ENCODE peak calls at places on chromosomes 5 and 9, in six cellular contexts. Q is transverse colon, H is suprapubic skin, Z is SK-N-SH, G is HepG2, D is breast epithelium. B is an unnamed sample.

GRCh38 chr9:96619109-96619435 is 571 bp downstream of the CDC14B start:
- DNase-seq in Q (no peak), D (no peak), H (peak; percentile 62), Z (peak; percentile 61), G (no peak), B (no peak)

GRCh38 chr5:159105318-159106053 is 5.8 kb upstream of the EBF1 start:
- DNase-seq in G (no peak), H (no peak), Z (no peak), D (no peak), Q (no peak), B (no peak)

GRCh38 chr5:177309351-177310191 is 2.1 kb downstream of the MXD3 start:
- DNase-seq in Q (peak; percentile 80), D (no peak), Z (peak; percentile 83), G (peak; percentile 79), H (no peak), B (peak; percentile 65)

GRCh38 chr9:73200694-73201432 is 49.2 kb downstream of the ANXA1 start:
- DNase-seq in Q (no peak), H (no peak), Z (peak; percentile 10), D (no peak), G (peak; percentile 33), B (no peak)

GRCh38 chr9:130794923-130795495 is 40.0 kb upstream of the ABL1 start:
- DNase-seq in Q (no peak), Z (no peak), D (no peak), G (no peak), H (no peak), B (no peak)

GRCh38 chr5:2991884-2992283 is 240.4 kb upstream of the IRX2 start:
- DNase-seq in Z (no peak), D (no peak), G (no peak), Q (no peak), H (no peak), B (no peak)

GRCh38 chr9:121699271-121700164 is 48.1 kb downstream of the DAB2IP start:
- DNase-seq in H (peak; percentile 75), Z (peak; percentile 74), G (no peak), Q (peak; percentile 68), D (peak; percentile 65), B (no peak)

GRCh38 chr5:136802382-136802781 is 437.0 kb upstream of the TRPC7 start:
- DNase-seq in G (no peak), D (no peak), Z (peak; percentile 14), H (no peak), Q (no peak), B (no peak)

GRCh38 chr5:142114686-142115085 is 6.1 kb downstream of the NDFIP1 start:
- DNase-seq in G (no peak), H (no peak), Z (no peak), D (no peak), Q (no peak), B (no peak)

GRCh38 chr9:111158375-111158774 is 120.1 kb upstream of the LPAR1 start:
- DNase-seq in Q (no peak), D (no peak), Z (peak; percentile 30), G (no peak), H (no peak), B (no peak)

GRCh38 chr9:111016046-111017026 is 21.9 kb downstream of the LPAR1 start:
- DNase-seq in H (no peak), G (no peak), Q (no peak), Z (peak; percentile 24), D (no peak), B (no peak)

GRCh38 chr5:87020099-87020934 is 247.4 kb upstream of the RASA1 start:
- DNase-seq in Z (no peak), Q (peak; percentile 37), G (no peak), H (peak; percentile 55), D (no peak), B (no peak)

GRCh38 chr5:2143088-2143487 is 260.4 kb upstream of the IRX4 start:
- DNase-seq in D (no peak), H (peak; percentile 15), Q (no peak), G (no peak), Z (no peak), B (no peak)

GRCh38 chr9:93891050-93891449 is 64.1 kb downstream of the BARX1 start:
- DNase-seq in Q (no peak), D (no peak), G (no peak), Z (no peak), H (no peak), B (peak; percentile 2)

GRCh38 chr9:106284300-106284699 is 578.7 kb upstream of the ZNF462 start:
- DNase-seq in Q (no peak), D (no peak), G (no peak), Z (peak; percentile 46), H (no peak), B (no peak)

GRCh38 chr9:25678147-25678666 is at the start of gene TUSC1:
- DNase-seq in Q (peak; percentile 84), H (peak; percentile 92), Z (peak; percentile 92), G (no peak), D (peak; percentile 68), B (peak; percentile 74)

GRCh38 chr9:21506910-21507795 is 25.0 kb upstream of the IFNE start:
- DNase-seq in D (no peak), Z (no peak), G (no peak), Q (no peak), H (no peak), B (no peak)

GRCh38 chr9:136563646-136564321 is 17.9 kb upstream of the NOTCH1 start:
- DNase-seq in H (no peak), Q (no peak), D (no peak), G (no peak), Z (no peak), B (no peak)

GRCh38 chr9:133609311-133610098 is at the start of gene FAM163B:
- DNase-seq in D (no peak), H (no peak), G (no peak), Q (no peak), Z (peak; percentile 93), B (peak; percentile 13)

GRCh38 chr9:107810493-107810931 is 320.9 kb upstream of the KLF4 start:
- DNase-seq in H (no peak), Q (peak; percentile 37), Z (no peak), D (no peak), G (no peak), B (no peak)

GRCh38 chr9:2570615-2571479 is 50.7 kb upstream of the VLDLR start:
- DNase-seq in H (peak; percentile 66), Z (peak; percentile 11), G (peak; percentile 41), Q (peak; percentile 95), D (peak; percentile 39), B (no peak)

GRCh38 chr5:131635755-131636479 is 888 bp upstream of the RAPGEF6 start:
- DNase-seq in H (no peak), Z (peak; percentile 20), G (no peak), D (no peak), Q (no peak), B (no peak)

GRCh38 chr5:147821791-147822190 is 9.7 kb downstream of the SPINK1 start:
- DNase-seq in Q (no peak), H (no peak), Z (no peak), D (no peak), G (no peak), B (no peak)

GRCh38 chr9:100074989-100075388 is 23.8 kb downstream of the ERP44 start:
- DNase-seq in Z (no peak), H (no peak), D (no peak), G (no peak), Q (no peak), B (no peak)
- TF ChIP-seq POLR2AphosphoS5 in Z (no peak), H (no peak), D (no peak), G (no peak), Q (no peak), B (no peak)

DNA sequence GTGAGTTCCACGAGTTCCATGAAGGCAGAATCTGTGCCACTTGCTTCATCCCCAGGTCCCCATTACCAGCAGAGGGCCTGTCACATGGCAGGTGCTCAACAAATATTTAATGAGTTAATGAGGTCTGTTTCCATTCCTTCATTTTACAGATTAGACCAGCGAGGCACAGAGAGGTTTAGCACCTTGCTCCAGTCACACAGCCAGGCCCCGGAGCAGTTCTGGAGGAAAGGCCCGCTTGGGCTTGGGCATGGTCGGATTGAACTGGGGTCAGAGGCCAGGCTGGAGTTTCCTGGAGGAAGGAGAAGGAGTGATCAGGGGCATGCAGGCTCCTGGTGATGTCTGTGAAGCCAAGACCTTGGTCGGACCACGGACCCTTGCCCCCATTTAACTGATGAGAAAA is 4.0 kb upstream of the ST6GALNAC4 start:
- DNase-seq in H (no peak), G (no peak), Q (no peak), Z (no peak), D (no peak), B (no peak)
- H3K4me1 ChIP-seq in H (peaks cover 63% of the 10 kb centered on the region), G (peaks cover 49% of the 10 kb centered on the region), Q (peaks cover 30% of the 10 kb centered on the region), Z (peaks cover 31% of the 10 kb centered on the region), D (peaks cover 6% of the 10 kb centered on the region), B (no peaks in the 10 kb centered on the region)

GRCh38 chr9:129139233-129139992 is 28.2 kb downstream of the PTPA start:
- DNase-seq in H (peak; percentile 89), Q (peak; percentile 85), Z (peak; percentile 85), D (peak; percentile 87), G (peak; percentile 77), B (peak; percentile 88)

GRCh38 chr9:129139993-129140396 is 28.8 kb downstream of the PTPA start:
- DNase-seq in D (peak; percentile 96), Q (peak; percentile 87), H (peak; percentile 96), Z (peak; percentile 75), G (peak; percentile 94), B (peak; percentile 94)

GRCh38 chr9:129137292-129138143 is 26.3 kb downstream of the PTPA start:
- DNase-seq in G (no peak), Q (no peak), Z (no peak), D (no peak), H (no peak), B (no peak)

GRCh38 chr9:129138144-129138462 is 26.9 kb downstream of the PTPA start:
- DNase-seq in Z (no peak), D (no peak), G (no peak), Q (no peak), H (no peak), B (no peak)

GRCh38 chr9:129138476-129139232 is 27.4 kb downstream of the PTPA start:
- DNase-seq in Z (no peak), D (peak; percentile 31), Q (peak; percentile 22), G (no peak), H (no peak), B (peak; percentile 44)
- TF ChIP-seq POLR2AphosphoS5 in Z (no peak), D (peak; percentile 81), Q (peak; percentile 26), G (no peak), H (peak; percentile 12), B (peak; percentile 39)

GRCh38 chr5:73856972-73857371 is 231.0 kb downstream of the ARHGEF28 start:
- DNase-seq in D (no peak), G (no peak), Q (no peak), H (no peak), Z (no peak), B (no peak)

GRCh38 chr5:73857446-73857845 is 231.4 kb downstream of the ARHGEF28 start:
- DNase-seq in G (no peak), D (no peak), H (no peak), Z (no peak), Q (no peak), B (no peak)

GRCh38 chr5:73859696-73860095 is 233.7 kb downstream of the ARHGEF28 start:
- DNase-seq in G (no peak), D (no peak), Z (no peak), Q (no peak), H (no peak), B (no peak)

GRCh38 chr5:73858054-73858453 is 232.1 kb downstream of the ARHGEF28 start:
- DNase-seq in D (no peak), Z (no peak), H (no peak), Q (no peak), G (peak; percentile 92), B (no peak)

DNA sequence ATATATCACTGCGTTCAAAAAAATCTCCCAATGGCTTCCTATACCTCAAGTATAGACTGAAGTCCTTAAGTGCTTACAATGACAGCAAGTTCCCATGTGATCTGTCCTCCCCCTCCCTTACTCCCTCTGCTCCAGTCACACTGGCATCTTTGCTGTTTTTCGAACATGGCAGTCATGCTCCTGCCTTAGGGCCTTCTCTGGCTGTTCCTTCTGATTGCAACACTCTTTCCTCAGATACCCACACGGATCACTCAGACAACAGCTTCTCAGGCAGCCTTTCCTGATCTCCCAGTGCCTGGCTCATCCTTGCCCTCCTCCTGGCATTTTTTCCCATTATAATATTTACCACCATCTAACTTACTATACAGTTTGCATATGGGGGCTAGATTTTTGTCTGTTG is 232.8 kb downstream of the ARHGEF28 start:
- DNase-seq in G (no peak), Q (no peak), D (no peak), H (no peak), Z (no peak), B (no peak)
- H3K4me1 ChIP-seq in G (peaks cover 70% of the 10 kb centered on the region), Q (no peaks in the 10 kb centered on the region), D (peaks cover 2% of the 10 kb centered on the region), H (peaks cover 11% of the 10 kb centered on the region), Z (no peaks in the 10 kb centered on the region), B (no peaks in the 10 kb centered on the region)